ENCODE peak calls at places on chromosomes 12 and 14, in six cellular contexts. One of them, this sample, is unnamed.

GRCh38 chr12:101877816-101878811 is 734 bp downstream of the DRAM1 start:
- DNase-seq in hypothalamus: peak; percentile 36
- DNase-seq in HepG2: peak; percentile 7
- DNase-seq in colonic mucosa: peak; percentile 36
- DNase-seq in WERI-Rb-1: peak; percentile 11
- DNase-seq in M059J: peak; percentile 49
- DNase-seq in this sample: no peak

GRCh38 chr12:64616221-64616620 is 5.9 kb downstream of the RASSF3 start:
- DNase-seq in hypothalamus: no peak
- DNase-seq in HepG2: no peak
- DNase-seq in colonic mucosa: no peak
- DNase-seq in WERI-Rb-1: no peak
- DNase-seq in M059J: peak; percentile 26
- DNase-seq in this sample: no peak

GRCh38 chr14:49622022-49622607 is 1.5 kb downstream of the MGAT2 start:
- DNase-seq in hypothalamus: no peak
- DNase-seq in HepG2: no peak
- DNase-seq in colonic mucosa: no peak
- DNase-seq in WERI-Rb-1: no peak
- DNase-seq in M059J: no peak
- DNase-seq in this sample: no peak

GRCh38 chr12:107574691-107575090 is 110.9 kb upstream of the PWP1 start:
- DNase-seq in hypothalamus: no peak
- DNase-seq in HepG2: no peak
- DNase-seq in colonic mucosa: no peak
- DNase-seq in WERI-Rb-1: no peak
- DNase-seq in M059J: no peak
- DNase-seq in this sample: no peak

GRCh38 chr12:95815635-95816212 is 25.2 kb upstream of the NTN4 start:
- DNase-seq in hypothalamus: no peak
- DNase-seq in HepG2: peak; percentile 36
- DNase-seq in colonic mucosa: no peak
- DNase-seq in WERI-Rb-1: no peak
- DNase-seq in M059J: peak; percentile 55
- DNase-seq in this sample: no peak

GRCh38 chr12:59040043-59040442 is 119.7 kb upstream of the LRIG3 start:
- DNase-seq in hypothalamus: no peak
- DNase-seq in HepG2: no peak
- DNase-seq in colonic mucosa: no peak
- DNase-seq in WERI-Rb-1: no peak
- DNase-seq in M059J: no peak
- DNase-seq in this sample: no peak

GRCh38 chr12:125861299-125862281 is 796.4 kb downstream of the AACS start:
- DNase-seq in hypothalamus: peak; percentile 4
- DNase-seq in HepG2: no peak
- DNase-seq in colonic mucosa: peak; percentile 45
- DNase-seq in WERI-Rb-1: no peak
- DNase-seq in M059J: no peak
- DNase-seq in this sample: no peak

GRCh38 chr12:118741196-118741595 is 240.1 kb upstream of the SRRM4 start:
- DNase-seq in hypothalamus: no peak
- DNase-seq in HepG2: no peak
- DNase-seq in colonic mucosa: no peak
- DNase-seq in WERI-Rb-1: no peak
- DNase-seq in M059J: no peak
- DNase-seq in this sample: no peak

GRCh38 chr12:16155938-16156337 is 121.5 kb downstream of the SLC15A5 start:
- DNase-seq in hypothalamus: no peak
- DNase-seq in HepG2: no peak
- DNase-seq in colonic mucosa: no peak
- DNase-seq in WERI-Rb-1: no peak
- DNase-seq in M059J: no peak
- DNase-seq in this sample: no peak

GRCh38 chr14:35826218-35826951 is at the start of gene BRMS1L:
- DNase-seq in hypothalamus: peak; percentile 85
- DNase-seq in HepG2: peak; percentile 100
- DNase-seq in colonic mucosa: peak; percentile 97
- DNase-seq in WERI-Rb-1: peak; percentile 99
- DNase-seq in M059J: peak; percentile 98
- DNase-seq in this sample: peak; percentile 97

GRCh38 chr14:21860172-21860571 is 186.6 kb upstream of the OR4E1 start:
- DNase-seq in hypothalamus: no peak
- DNase-seq in HepG2: peak; percentile 30
- DNase-seq in colonic mucosa: no peak
- DNase-seq in WERI-Rb-1: peak; percentile 9
- DNase-seq in M059J: peak; percentile 1
- DNase-seq in this sample: no peak

GRCh38 chr14:80387563-80387981 is 176.3 kb upstream of the DIO2 start:
- DNase-seq in hypothalamus: no peak
- DNase-seq in HepG2: peak; percentile 17
- DNase-seq in colonic mucosa: no peak
- DNase-seq in WERI-Rb-1: no peak
- DNase-seq in M059J: peak; percentile 75
- DNase-seq in this sample: no peak

GRCh38 chr14:34361504-34362011 is 100.5 kb downstream of the SPTSSA start:
- DNase-seq in hypothalamus: no peak
- DNase-seq in HepG2: no peak
- DNase-seq in colonic mucosa: no peak
- DNase-seq in WERI-Rb-1: no peak
- DNase-seq in M059J: no peak
- DNase-seq in this sample: no peak

GRCh38 chr12:15146585-15146984 is 74.6 kb downstream of the RERG start:
- DNase-seq in hypothalamus: no peak
- DNase-seq in HepG2: no peak
- DNase-seq in colonic mucosa: no peak
- DNase-seq in WERI-Rb-1: no peak
- DNase-seq in M059J: no peak
- DNase-seq in this sample: no peak

GRCh38 chr12:53231859-53232640 is at the start of gene RARG:
- DNase-seq in hypothalamus: no peak
- DNase-seq in HepG2: no peak
- DNase-seq in colonic mucosa: peak; percentile 75
- DNase-seq in WERI-Rb-1: no peak
- DNase-seq in M059J: peak; percentile 82
- DNase-seq in this sample: peak; percentile 60

GRCh38 chr12:104056419-104056972 is 6.5 kb upstream of the GLT8D2 start:
- DNase-seq in hypothalamus: no peak
- DNase-seq in HepG2: no peak
- DNase-seq in colonic mucosa: no peak
- DNase-seq in WERI-Rb-1: no peak
- DNase-seq in M059J: no peak
- DNase-seq in this sample: no peak